ENCODE peak calls at places on chromosomes 5 and 9, in eight cellular contexts. B, D, I, E, S, N, R and F are unnamed samples.

GRCh38 chr5:79229357-79230174 is 6.4 kb upstream of the JMY start:
- DNase-seq in I (no peak), E (no peak), D (peak; percentile 13), S (no peak), R (no peak), N (no peak), B (peak; percentile 66), F (peak; percentile 76)

GRCh38 chr9:34508463-34508862 is 14.3 kb downstream of the ENHO start:
- DNase-seq in I (no peak), D (no peak), E (no peak), N (no peak), S (no peak), B (no peak), R (no peak), F (no peak)

GRCh38 chr5:14908195-14908594 is 36.6 kb upstream of the ANKH start:
- DNase-seq in E (no peak), D (no peak), N (no peak), B (no peak), S (no peak), I (no peak), R (no peak), F (no peak)

GRCh38 chr9:5931657-5932056 is 41.0 kb downstream of the MLANA start:
- DNase-seq in S (no peak), I (no peak), D (no peak), N (no peak), R (no peak), B (no peak), E (no peak), F (no peak)

GRCh38 chr5:134466241-134467069 is 54.8 kb upstream of the CDKN2AIPNL start:
- DNase-seq in E (no peak), R (peak; percentile 97), I (peak; percentile 6), B (peak; percentile 46), N (peak; percentile 93), S (peak; percentile 37), D (peak; percentile 6), F (peak; percentile 9)

GRCh38 chr5:82793808-82794419 is 283.3 kb downstream of the TMEM167A start:
- DNase-seq in D (peak; percentile 22), R (no peak), E (peak; percentile 6), B (no peak), N (peak; percentile 18), S (no peak), I (no peak), F (peak; percentile 55)

GRCh38 chr5:111655169-111655924 is 101.6 kb downstream of the NREP start:
- DNase-seq in B (no peak), I (no peak), E (no peak), S (no peak), D (no peak), N (no peak), R (no peak), F (no peak)

GRCh38 chr5:18236386-18236785 is 602.1 kb downstream of the TAF11L14 start:
- DNase-seq in B (no peak), I (no peak), E (no peak), S (no peak), N (no peak), D (no peak), R (no peak), F (no peak)

GRCh38 chr9:27539479-27540441 is 10.1 kb upstream of the MOB3B start:
- DNase-seq in D (no peak), N (no peak), E (no peak), B (no peak), I (no peak), R (peak; percentile 38), S (no peak), F (no peak)